ENCODE peak calls at places on chromosomes 1 and 21, in six cellular contexts. H is NCI-H1105; E is NCI-H460; Z is HS-5; A is lung; K is activated CD4-positive, alpha-beta T cell treated with anti-CD3 and anti-CD28 coated beads for 4 hours. L is an unnamed sample.

GRCh38 chr1:181159451-181160151 is 71.1 kb downstream of the IER5 start:
- DNase-seq in A (peak; percentile 60), E (no peak), Z (peak; percentile 69), K (peak; percentile 29), H (no peak), L (peak; percentile 53)

GRCh38 chr1:56483104-56483503 is 96.3 kb downstream of the PLPP3 start:
- DNase-seq in E (no peak), A (no peak), Z (no peak), K (no peak), H (no peak), L (no peak)

GRCh38 chr1:63545780-63546179 is 22.5 kb downstream of the EFCAB7 start:
- DNase-seq in H (no peak), A (no peak), E (no peak), K (no peak), Z (no peak), L (no peak)

GRCh38 chr1:116793357-116793935 is 39.2 kb downstream of the CD2 start:
- DNase-seq in A (no peak), E (no peak), Z (no peak), K (no peak), H (no peak), L (no peak)

GRCh38 chr1:180898441-180899219 is 14.1 kb upstream of the KIAA1614 start:
- DNase-seq in A (no peak), H (no peak), K (no peak), E (no peak), Z (no peak), L (no peak)

GRCh38 chr21:42571391-42572150 is 57.9 kb downstream of the SLC37A1 start:
- DNase-seq in K (no peak), E (no peak), A (no peak), H (peak; percentile 35), Z (no peak), L (no peak)

GRCh38 chr1:84152649-84153056 is 8.6 kb downstream of the PRKACB start:
- DNase-seq in H (no peak), K (no peak), E (no peak), Z (no peak), A (no peak), L (no peak)

GRCh38 chr1:19124273-19124672 is 85.8 kb downstream of the UBR4 start:
- DNase-seq in K (no peak), Z (no peak), E (no peak), A (no peak), H (no peak), L (no peak)

GRCh38 chr1:22815421-22816062 is 104.9 kb downstream of the EPHB2 start:
- DNase-seq in E (no peak), H (no peak), A (no peak), Z (no peak), K (no peak), L (no peak)

GRCh38 chr1:224054012-224054411 is 59.9 kb upstream of the FBXO28 start:
- DNase-seq in K (no peak), A (no peak), E (no peak), H (no peak), Z (no peak), L (no peak)

GRCh38 chr1:203308205-203309114 is 3.1 kb downstream of the BTG2 start:
- DNase-seq in E (no peak), A (no peak), K (no peak), Z (no peak), H (no peak), L (no peak)

GRCh38 chr1:245835386-245835785 is 671.7 kb downstream of the SMYD3 start:
- DNase-seq in H (no peak), K (no peak), E (no peak), Z (no peak), A (no peak), L (no peak)

GRCh38 chr1:229990326-229990725 is 76.7 kb upstream of the GALNT2 start:
- DNase-seq in Z (no peak), H (no peak), K (no peak), A (no peak), E (no peak), L (no peak)

GRCh38 chr1:8040586-8040985 is 14.5 kb upstream of the ERRFI1 start:
- DNase-seq in K (no peak), E (peak; percentile 83), H (peak; percentile 42), Z (peak; percentile 97), A (peak; percentile 85), L (no peak)

GRCh38 chr1:218967836-218968235 is 205.8 kb upstream of the LYPLAL1 start:
- DNase-seq in A (no peak), Z (no peak), H (no peak), E (no peak), K (no peak), L (no peak)

GRCh38 chr1:22527555-22528296 is 35.6 kb upstream of the EPHA8 start:
- DNase-seq in H (no peak), A (no peak), E (no peak), K (no peak), Z (no peak), L (no peak)

GRCh38 chr1:100785399-100786082 is 66.0 kb downstream of the VCAM1 start:
- DNase-seq in H (no peak), Z (no peak), K (no peak), E (no peak), A (no peak), L (no peak)

GRCh38 chr1:24316659-24317058 is 2.5 kb upstream of the GRHL3 start:
- DNase-seq in H (no peak), E (no peak), A (no peak), Z (no peak), K (no peak), L (no peak)

GRCh38 chr1:160371691-160372208 is 4.9 kb downstream of the NHLH1 start:
- DNase-seq in Z (no peak), E (no peak), A (no peak), K (no peak), H (no peak), L (no peak)

GRCh38 chr1:7315316-7315715 is 455.8 kb upstream of the VAMP3 start:
- DNase-seq in K (no peak), Z (no peak), E (no peak), H (no peak), A (peak; percentile 2), L (no peak)

GRCh38 chr1:115958866-115959265 is 17.4 kb upstream of the SLC22A15 start:
- DNase-seq in E (no peak), H (no peak), Z (no peak), K (no peak), A (no peak), L (no peak)

GRCh38 chr1:205947024-205947423 is 3.8 kb upstream of the SLC26A9 start:
- DNase-seq in K (no peak), Z (no peak), E (no peak), H (no peak), A (peak; percentile 52), L (no peak)

GRCh38 chr21:26909972-26910371 is 56.9 kb downstream of the ADAMTS5 start:
- DNase-seq in Z (no peak), K (no peak), H (no peak), E (no peak), A (no peak), L (no peak)

GRCh38 chr1:201890806-201891450 is 2.2 kb downstream of the SHISA4 start:
- DNase-seq in K (no peak), Z (no peak), E (no peak), H (no peak), A (no peak), L (no peak)

GRCh38 chr1:34844252-34844634 is 15.3 kb downstream of the SMIM12 start:
- DNase-seq in K (no peak), E (no peak), A (no peak), Z (no peak), H (no peak), L (no peak)

GRCh38 chr1:56644941-56645662 is at the start of gene PRKAA2:
- DNase-seq in E (no peak), A (peak; percentile 34), Z (no peak), H (peak; percentile 29), K (no peak), L (no peak)

GRCh38 chr21:43727571-43728466 is 8.9 kb downstream of the PDXK start:
- DNase-seq in A (peak; percentile 68), Z (no peak), E (no peak), H (no peak), K (no peak), L (no peak)

GRCh38 chr1:93821412-93822144 is 57.4 kb downstream of the DNTTIP2 start:
- DNase-seq in Z (no peak), H (no peak), E (no peak), A (no peak), K (no peak), L (no peak)

GRCh38 chr1:201984446-201984845 is 2.0 kb downstream of the RNPEP start:
- DNase-seq in Z (no peak), K (no peak), E (no peak), H (no peak), A (no peak), L (no peak)

GRCh38 chr1:235069577-235070563 is 58.8 kb downstream of the TOMM20 start:
- DNase-seq in K (no peak), H (peak; percentile 62), Z (peak; percentile 88), E (peak; percentile 62), A (peak; percentile 83), L (no peak)

L was measured in activated naive CD4-positive, alpha-beta T cell treated with Interleukin-2 at 50 U/mL for 16 hours.